ENCODE peak calls at places on chromosomes 5 and 9, in four cellular contexts. K is tibial nerve, N is neural progenitor cell, H is breast epithelium. J is an unnamed sample. For H3K9me3, the result is how much of the 10 kb centered on the place peaks cover.

GRCh38 chr5:160432188-160432587 is 10.5 kb downstream of the PTTG1 start:
- DNase-seq in H (no peak), N (no peak), K (no peak), J (no peak)

GRCh38 chr5:163915481-163915961 is 410.1 kb downstream of the MAT2B start:
- DNase-seq in K (no peak), N (peak), H (no peak), J (no peak)

GRCh38 chr5:6712136-6712581 is 1.1 kb upstream of the TENT4A start:
- DNase-seq in H (no peak), K (no peak), N (peak), J (peak)

GRCh38 chr9:136572003-136572595 is 26.3 kb upstream of the NOTCH1 start:
- DNase-seq in H (no peak), K (no peak), N (peak), J (no peak)

GRCh38 chr9:79781263-79781662 is 209.5 kb downstream of the TLE4 start:
- DNase-seq in K (no peak), H (no peak), N (no peak), J (no peak)

GRCh38 chr5:80140496-80140895 is 105.3 kb downstream of the THBS4 start:
- DNase-seq in H (no peak), K (no peak), N (no peak), J (no peak)

GRCh38 chr5:124932791-124933600 is 186.6 kb upstream of the ZNF608 start:
- DNase-seq in H (no peak), K (no peak), N (no peak), J (no peak)

GRCh38 chr5:68456756-68457217 is 241.2 kb downstream of the PIK3R1 start:
- DNase-seq in N (no peak), K (no peak), H (no peak), J (peak)

GRCh38 chr5:177496111-177497010 is 1.0 kb downstream of the PDLIM7 start:
- DNase-seq in N (peak), K (peak), H (no peak), J (peak)

GRCh38 chr5:132686193-132686592 is 12.4 kb downstream of the IL4 start:
- DNase-seq in K (no peak), N (no peak), H (no peak), J (no peak)

GRCh38 chr5:140633081-140633471 is at the start of gene CD14:
- DNase-seq in N (no peak), K (no peak), H (peak), J (peak)

GRCh38 chr5:132195727-132196126 is 31.9 kb downstream of the P4HA2 start:
- DNase-seq in H (no peak), N (no peak), K (no peak), J (no peak)

GRCh38 chr9:127968046-127968445 is 12.7 kb downstream of the EEIG1 start:
- DNase-seq in H (no peak), N (no peak), K (no peak), J (no peak)

GRCh38 chr5:2138896-2139295 is 256.2 kb upstream of the IRX4 start:
- DNase-seq in K (no peak), H (no peak), N (no peak), J (no peak)

GRCh38 chr9:84141762-84142370 is 161.3 kb downstream of the RMI1 start:
- DNase-seq in H (no peak), K (no peak), N (no peak), J (no peak)

GRCh38 chr9:133701981-133702797 is 36.0 kb downstream of the SARDH start:
- DNase-seq in K (no peak), N (no peak), H (no peak), J (no peak)

GRCh38 chr9:93119953-93120845 is 13.9 kb downstream of the NINJ1 start:
- DNase-seq in K (peak), N (no peak), H (peak), J (peak)

GRCh38 chr9:9492506-9492905 is 1120.3 kb downstream of the PTPRD start:
- DNase-seq in K (no peak), N (no peak), H (no peak), J (no peak)

GRCh38 chr5:175325681-175326080 is 118.3 kb downstream of the DRD1 start:
- DNase-seq in K (no peak), H (no peak), N (no peak), J (no peak)

GRCh38 chr9:133932176-133932575 is 59.9 kb downstream of the VAV2 start:
- DNase-seq in N (no peak), K (no peak), H (no peak), J (no peak)

GRCh38 chr9:124122321-124122720 is 110.8 kb downstream of the LHX2 start:
- DNase-seq in K (no peak), N (no peak), H (no peak), J (no peak)

GRCh38 chr5:93715776-93716175 is 25.6 kb downstream of the POU5F2 start:
- DNase-seq in K (no peak), H (no peak), N (no peak), J (no peak)

GRCh38 chr5:43772601-43773031 is 169.6 kb downstream of the NNT start:
- DNase-seq in K (no peak), N (no peak), H (no peak), J (no peak)

GRCh38 chr9:27391495-27391894 is 94.5 kb upstream of the EQTN start:
- DNase-seq in N (no peak), K (no peak), H (no peak), J (no peak)

GRCh38 chr5:66666778-66667177 is 70.6 kb downstream of the MAST4 start:
- DNase-seq in K (no peak), N (no peak), H (no peak), J (no peak)

GRCh38 chr9:118162711-118163110 is 458.5 kb downstream of the TLR4 start:
- DNase-seq in H (no peak), K (no peak), N (no peak), J (no peak)

GRCh38 chr5:30042677-30043076 is 1150.8 kb upstream of the CDH6 start:
- DNase-seq in N (no peak), H (no peak), K (no peak), J (no peak)

GRCh38 chr9:30775236-30775635 is 1609.2 kb upstream of the ACO1 start:
- DNase-seq in K (no peak), H (no peak), N (no peak), J (no peak)

DNA sequence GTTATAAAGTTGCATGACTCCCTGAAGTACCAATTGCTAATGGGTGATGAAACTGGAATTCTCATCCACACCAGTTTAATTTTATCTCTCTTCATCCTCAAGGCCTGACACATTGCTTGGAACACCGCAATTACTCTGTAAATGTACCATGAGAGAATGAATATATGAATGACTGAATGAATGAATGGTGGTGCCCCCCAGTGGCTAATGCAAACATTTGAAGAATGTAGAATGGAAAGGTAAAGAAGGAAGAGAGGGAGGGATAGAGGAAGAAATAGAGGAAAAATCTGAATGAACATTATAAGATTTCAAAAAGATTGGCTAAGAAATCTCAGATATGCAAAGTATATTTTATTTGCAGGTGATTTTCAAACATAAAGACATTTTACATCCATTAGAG is 13.1 kb downstream of the PAPPA start:
- DNase-seq in H (no peak), K (no peak), N (peak), J (no peak)
- TF ChIP-seq CTCF in H (no peak), K (no peak), N (peak), J (no peak)

GRCh38 chr5:138793481-138794010 is 40.3 kb downstream of the CTNNA1 start:
- DNase-seq in K (no peak), H (no peak), N (no peak), J (no peak)
- H3K9me3 ChIP-seq in K (under half), H (under half), N (under half), J (under half)

DNA sequence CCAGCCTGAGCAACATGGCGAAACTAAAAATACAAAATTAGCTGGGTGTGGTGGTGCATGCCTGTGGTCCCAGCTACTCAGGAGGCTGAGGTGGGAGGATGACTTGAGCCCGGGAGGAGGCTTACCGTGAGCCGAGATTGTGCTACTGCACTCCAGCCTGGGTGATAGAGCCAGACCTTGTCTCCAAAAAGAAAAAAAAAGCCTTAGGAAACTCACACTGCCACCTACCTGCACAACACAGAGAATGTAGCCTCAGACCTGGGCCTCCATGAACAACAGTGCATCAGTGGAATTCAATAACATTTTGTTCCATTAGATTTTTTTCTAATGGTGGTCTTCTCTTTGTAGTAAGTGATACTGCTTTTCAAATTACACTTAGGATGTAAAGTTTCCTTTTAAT is 63.8 kb upstream of the RARS1 start:
- DNase-seq in K (no peak), H (no peak), N (no peak), J (no peak)
- TF ChIP-seq CTCF in K (no peak), H (no peak), N (peak), J (no peak)

DNA sequence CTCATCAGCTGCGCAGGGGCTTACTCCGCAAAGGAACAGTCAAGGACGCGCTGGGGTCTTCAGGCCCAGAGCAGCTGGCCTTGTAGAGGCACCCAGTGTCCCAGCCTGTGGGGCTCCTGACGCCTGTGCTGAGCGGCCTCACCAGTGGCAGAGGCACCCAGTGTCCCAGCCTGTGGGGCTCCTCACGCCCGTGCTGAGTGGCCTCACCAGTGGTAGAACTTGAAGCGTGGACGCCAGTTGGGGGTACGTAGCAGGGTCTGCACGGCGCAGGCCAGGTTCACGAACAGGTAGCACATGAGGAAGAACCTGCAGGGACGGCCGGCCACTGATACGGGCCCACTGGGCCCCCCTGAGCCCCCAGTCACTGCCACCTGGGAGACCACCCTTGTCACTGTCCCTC is 35.9 kb downstream of the SLC12A7 start:
- DNase-seq in N (no peak), K (no peak), H (no peak), J (no peak)
- H3K9me3 ChIP-seq in N (under half), K (under half), H (under half), J (under half)

GRCh38 chr9:130729145-130729544 is 35.6 kb downstream of the EXOSC2 start:
- DNase-seq in K (no peak), H (no peak), N (no peak), J (no peak)

GRCh38 chr9:130728721-130729120 is 35.1 kb downstream of the EXOSC2 start:
- DNase-seq in N (no peak), H (no peak), K (no peak), J (no peak)

GRCh38 chr9:130732793-130733221 is 39.2 kb downstream of the EXOSC2 start:
- DNase-seq in N (no peak), H (no peak), K (no peak), J (no peak)

GRCh38 chr9:130731355-130731754 is 37.8 kb downstream of the EXOSC2 start:
- DNase-seq in N (no peak), H (no peak), K (no peak), J (no peak)

GRCh38 chr9:130732131-130732530 is 38.6 kb downstream of the EXOSC2 start:
- DNase-seq in N (no peak), K (no peak), H (no peak), J (no peak)
- TF ChIP-seq CTCF in N (peak), K (no peak), H (no peak), J (no peak)

GRCh38 chr5:165101709-165102108 is 1596.3 kb downstream of the MAT2B start:
- DNase-seq in H (no peak), K (no peak), N (no peak), J (no peak)
- H3K9me3 ChIP-seq in H (under half), K (under half), N (under half), J (under half)

DNA sequence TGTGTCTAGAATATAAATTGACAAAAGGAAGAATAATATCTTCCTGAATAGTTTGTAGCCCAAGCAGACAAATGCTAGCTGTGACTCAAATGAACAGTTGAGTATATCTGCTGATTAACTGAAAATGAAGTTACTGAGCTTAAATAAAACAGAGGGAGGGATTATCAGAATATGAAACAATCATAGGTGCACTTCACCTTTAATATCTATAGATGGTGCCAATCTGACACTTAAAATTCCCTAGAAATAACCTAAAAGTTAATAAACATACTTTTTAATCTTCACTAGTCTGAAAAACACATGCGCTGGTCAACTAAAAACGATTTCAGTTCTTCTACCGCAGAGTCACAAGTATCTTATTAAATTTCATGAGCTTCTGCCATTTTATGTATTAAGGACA is 280.8 kb upstream of the RASA1 start:
- DNase-seq in N (no peak), H (no peak), K (no peak), J (no peak)
- TF ChIP-seq CTCF in N (no peak), H (no peak), K (no peak), J (no peak)

DNA sequence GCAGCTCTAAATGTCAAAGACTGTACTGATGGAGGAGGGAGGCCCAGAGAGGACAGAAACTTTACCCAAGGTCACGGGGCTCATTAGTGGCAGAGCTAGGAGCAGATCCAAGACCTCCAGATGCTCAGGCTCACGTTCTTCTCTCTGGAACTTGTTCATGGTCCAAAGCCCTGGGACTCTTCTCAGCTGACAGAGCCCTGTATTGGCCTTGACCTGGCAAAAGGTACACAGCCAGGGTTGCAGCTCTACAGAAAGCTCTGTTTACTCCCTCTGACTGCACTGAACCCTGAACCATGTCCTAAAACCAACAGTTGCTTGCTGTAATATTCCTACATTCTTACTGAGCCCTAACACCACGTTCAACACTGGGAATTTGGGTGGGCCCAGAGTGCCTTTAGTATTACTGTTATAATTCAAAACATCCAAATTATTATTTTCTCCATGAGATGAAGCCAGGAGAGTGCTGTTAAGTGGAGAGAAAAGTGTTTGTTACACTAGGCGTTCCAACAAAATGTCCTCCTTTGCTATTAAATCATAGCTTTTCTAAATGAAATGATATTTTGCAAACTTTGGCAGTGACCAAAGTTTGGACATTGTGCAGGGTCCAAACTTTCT is 602.4 kb upstream of the CLINT1 start:
- DNase-seq in N (no peak), H (no peak), K (peak), J (no peak)
- H3K9me3 ChIP-seq in N (under half), H (under half), K (under half), J (under half)

GRCh38 chr9:35481347-35481975 is 8.4 kb upstream of the RUSC2 start:
- DNase-seq in H (no peak), N (peak), K (no peak), J (peak)
- TF ChIP-seq CTCF in H (peak), N (peak), K (peak), J (peak)

GRCh38 chr5:35903631-35904203 is 34.7 kb downstream of the CAPSL start:
- DNase-seq in K (no peak), H (no peak), N (no peak), J (no peak)

GRCh38 chr5:35908814-35909213 is 29.6 kb downstream of the CAPSL start:
- DNase-seq in K (no peak), N (peak), H (no peak), J (no peak)

GRCh38 chr5:35904443-35905132 is 33.8 kb downstream of the CAPSL start:
- DNase-seq in K (no peak), H (no peak), N (no peak), J (no peak)

DNA sequence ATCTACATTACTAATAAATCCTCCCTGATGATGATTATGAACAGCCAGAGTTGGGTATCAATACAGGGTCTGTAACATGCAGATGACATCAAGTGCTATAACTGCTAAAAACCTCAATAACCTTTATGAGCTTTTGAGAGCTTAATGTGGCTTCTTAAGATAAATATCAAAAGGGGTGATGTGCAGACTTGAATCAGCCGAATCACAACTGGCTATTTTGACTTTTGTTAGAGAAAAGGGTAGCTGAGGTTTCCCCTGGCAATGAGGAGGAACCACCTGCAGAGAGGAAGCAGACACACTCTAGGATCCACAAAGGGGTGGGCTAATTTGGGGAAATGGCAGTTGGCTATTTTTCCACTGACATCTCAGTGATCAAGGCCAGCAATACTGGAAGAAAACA is 30.2 kb downstream of the CAPSL start:
- DNase-seq in N (no peak), K (no peak), H (no peak), J (no peak)
- H3K9me3 ChIP-seq in N (under half), K (under half), H (under half), J (under half)